ENCODE peak calls at places on chromosomes 2 and 18, in five cellular contexts. One of them, this sample, is unnamed.
A peak's percentile ranks its signal among the peaks of the same experiment; 100 is the strongest.

GRCh38 chr2:179255129-179255528 is 9.5 kb downstream of the SESTD1 start:
- DNase-seq in IMR-90: no peak
- DNase-seq in body of pancreas: no peak
- DNase-seq in mucosa of descending colon: no peak
- DNase-seq in AG10803: no peak
- DNase-seq in this sample: no peak

GRCh38 chr2:235009081-235009480 is 57.3 kb downstream of the SH3BP4 start:
- DNase-seq in IMR-90: no peak
- DNase-seq in body of pancreas: no peak
- DNase-seq in mucosa of descending colon: no peak
- DNase-seq in AG10803: no peak
- DNase-seq in this sample: no peak

GRCh38 chr2:190466819-190467444 is 58.8 kb downstream of the MFSD6 start:
- DNase-seq in IMR-90: peak; percentile 25
- DNase-seq in body of pancreas: no peak
- DNase-seq in mucosa of descending colon: no peak
- DNase-seq in AG10803: no peak
- DNase-seq in this sample: no peak

GRCh38 chr2:23753291-23754006 is 173.5 kb downstream of the ATAD2B start:
- DNase-seq in IMR-90: peak; percentile 58
- DNase-seq in body of pancreas: no peak
- DNase-seq in mucosa of descending colon: no peak
- DNase-seq in AG10803: no peak
- DNase-seq in this sample: no peak

GRCh38 chr2:57720728-57721627 is 325.6 kb upstream of the VRK2 start:
- DNase-seq in IMR-90: peak; percentile 52
- DNase-seq in body of pancreas: peak; percentile 22
- DNase-seq in mucosa of descending colon: peak; percentile 23
- DNase-seq in AG10803: peak; percentile 64
- DNase-seq in this sample: peak; percentile 82

GRCh38 chr18:4285525-4285924 is 169.6 kb downstream of the DLGAP1 start:
- DNase-seq in IMR-90: no peak
- DNase-seq in body of pancreas: no peak
- DNase-seq in mucosa of descending colon: no peak
- DNase-seq in AG10803: no peak
- DNase-seq in this sample: no peak

GRCh38 chr18:57801379-57802165 is 1.5 kb downstream of the ATP8B1 start:
- DNase-seq in IMR-90: no peak
- DNase-seq in body of pancreas: peak; percentile 43
- DNase-seq in mucosa of descending colon: peak; percentile 54
- DNase-seq in AG10803: no peak
- DNase-seq in this sample: no peak

GRCh38 chr18:26480897-26481795 is 67.2 kb downstream of the KCTD1 start:
- DNase-seq in IMR-90: peak; percentile 96
- DNase-seq in body of pancreas: no peak
- DNase-seq in mucosa of descending colon: no peak
- DNase-seq in AG10803: peak; percentile 94
- DNase-seq in this sample: peak; percentile 94

GRCh38 chr2:45823723-45824206 is 172.3 kb downstream of the PRKCE start:
- DNase-seq in IMR-90: no peak
- DNase-seq in body of pancreas: peak; percentile 97
- DNase-seq in mucosa of descending colon: no peak
- DNase-seq in AG10803: peak; percentile 53
- DNase-seq in this sample: no peak

GRCh38 chr2:217960351-217960750 is 42.4 kb downstream of the TNS1 start:
- DNase-seq in IMR-90: no peak
- DNase-seq in body of pancreas: no peak
- DNase-seq in mucosa of descending colon: no peak
- DNase-seq in AG10803: no peak
- DNase-seq in this sample: no peak

GRCh38 chr2:29209551-29209950 is 94.3 kb downstream of the CLIP4 start:
- DNase-seq in IMR-90: no peak
- DNase-seq in body of pancreas: no peak
- DNase-seq in mucosa of descending colon: no peak
- DNase-seq in AG10803: no peak
- DNase-seq in this sample: no peak

GRCh38 chr2:110903548-110903947 is 171.2 kb downstream of the ACOXL start:
- DNase-seq in IMR-90: no peak
- DNase-seq in body of pancreas: no peak
- DNase-seq in mucosa of descending colon: peak; percentile 87
- DNase-seq in AG10803: no peak
- DNase-seq in this sample: no peak

GRCh38 chr18:37588289-37588688 is 22.7 kb upstream of the CELF4 start:
- DNase-seq in IMR-90: no peak
- DNase-seq in body of pancreas: no peak
- DNase-seq in mucosa of descending colon: no peak
- DNase-seq in AG10803: no peak
- DNase-seq in this sample: no peak

GRCh38 chr2:225354281-225354774 is 45.2 kb upstream of the NYAP2 start:
- DNase-seq in IMR-90: peak; percentile 32
- DNase-seq in body of pancreas: no peak
- DNase-seq in mucosa of descending colon: no peak
- DNase-seq in AG10803: peak; percentile 49
- DNase-seq in this sample: no peak

GRCh38 chr2:65434592-65435241 is 2.3 kb upstream of the SPRED2 start:
- DNase-seq in IMR-90: no peak
- DNase-seq in body of pancreas: no peak
- DNase-seq in mucosa of descending colon: no peak
- DNase-seq in AG10803: no peak
- DNase-seq in this sample: no peak

GRCh38 chr2:218168635-218169462 is 2.1 kb upstream of the CXCR1 start:
- DNase-seq in IMR-90: peak; percentile 18
- DNase-seq in body of pancreas: peak; percentile 56
- DNase-seq in mucosa of descending colon: peak; percentile 84
- DNase-seq in AG10803: peak; percentile 9
- DNase-seq in this sample: peak; percentile 55

GRCh38 chr18:62357079-62357719 is 32.1 kb downstream of the TNFRSF11A start:
- DNase-seq in IMR-90: no peak
- DNase-seq in body of pancreas: no peak
- DNase-seq in mucosa of descending colon: no peak
- DNase-seq in AG10803: no peak
- DNase-seq in this sample: no peak

GRCh38 chr2:239441261-239441701 is 40.5 kb upstream of the HDAC4 start:
- DNase-seq in IMR-90: no peak
- DNase-seq in body of pancreas: no peak
- DNase-seq in mucosa of descending colon: peak; percentile 24
- DNase-seq in AG10803: no peak
- DNase-seq in this sample: no peak

GRCh38 chr2:143158500-143159262 is 29.5 kb downstream of the ARHGAP15 start:
- DNase-seq in IMR-90: no peak
- DNase-seq in body of pancreas: no peak
- DNase-seq in mucosa of descending colon: no peak
- DNase-seq in AG10803: no peak
- DNase-seq in this sample: no peak
- H3K4me3 ChIP-seq in IMR-90: no peak overlapping the region
- H3K4me3 ChIP-seq in body of pancreas: no peak overlapping the region
- H3K4me3 ChIP-seq in mucosa of descending colon: no peak overlapping the region
- H3K4me3 ChIP-seq in AG10803: no peak overlapping the region
- H3K4me3 ChIP-seq in this sample: no peak overlapping the region

DNA sequence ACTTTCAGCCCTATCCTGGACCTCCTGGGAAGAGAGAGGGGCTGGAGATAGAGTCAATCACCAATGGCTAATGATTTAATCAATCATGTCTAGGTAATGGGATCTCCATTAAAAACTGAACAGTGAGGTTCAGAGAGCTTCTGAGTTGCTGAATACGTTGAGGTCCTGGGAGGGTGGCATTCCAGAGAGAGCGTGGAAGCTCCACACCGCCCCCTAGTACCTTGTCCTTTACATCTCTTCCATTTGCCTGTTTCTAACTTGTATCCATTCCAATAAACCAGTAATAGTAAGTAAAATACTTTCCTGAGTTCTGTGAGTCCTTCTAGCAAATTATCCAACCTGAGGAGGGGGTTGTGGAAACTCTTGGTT is 101.7 kb downstream of the B3GNT2 start:
- DNase-seq in IMR-90: no peak
- DNase-seq in body of pancreas: peak; percentile 71
- DNase-seq in mucosa of descending colon: no peak
- DNase-seq in AG10803: no peak
- DNase-seq in this sample: peak; percentile 38
- TF ChIP-seq CTCF in IMR-90: peak; percentile 28
- TF ChIP-seq CTCF in body of pancreas: peak; percentile 30
- TF ChIP-seq CTCF in mucosa of descending colon: no peak
- TF ChIP-seq CTCF in AG10803: peak; percentile 16
- TF ChIP-seq CTCF in this sample: peak; percentile 26

GRCh38 chr2:161246301-161246700 is 61.9 kb upstream of the PSMD14 start:
- DNase-seq in IMR-90: no peak
- DNase-seq in body of pancreas: no peak
- DNase-seq in mucosa of descending colon: no peak
- DNase-seq in AG10803: no peak
- DNase-seq in this sample: no peak
- H3K4me3 ChIP-seq in IMR-90: no peak overlapping the region
- H3K4me3 ChIP-seq in body of pancreas: no peak overlapping the region
- H3K4me3 ChIP-seq in mucosa of descending colon: no peak overlapping the region
- H3K4me3 ChIP-seq in AG10803: no peak overlapping the region
- H3K4me3 ChIP-seq in this sample: no peak overlapping the region

DNA sequence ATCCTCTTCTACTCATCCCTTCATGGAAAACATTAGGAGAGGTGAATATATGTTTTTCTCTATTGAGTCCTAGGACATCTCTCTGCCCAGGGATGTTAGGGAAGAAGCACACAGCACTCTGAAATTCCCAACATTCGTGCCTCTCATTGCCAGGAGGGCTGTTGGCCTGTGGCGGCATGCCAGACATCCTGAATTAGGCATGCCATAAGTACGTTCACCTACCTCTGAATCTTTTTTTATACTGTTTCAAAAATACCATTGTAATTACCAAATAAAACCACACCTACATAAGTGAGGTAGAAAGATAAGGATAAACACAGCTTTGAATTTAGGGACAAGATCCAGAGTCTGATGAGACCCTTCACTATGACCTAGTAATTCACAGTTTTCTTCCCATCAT is 66.4 kb upstream of the STAM2 start:
- DNase-seq in IMR-90: no peak
- DNase-seq in body of pancreas: no peak
- DNase-seq in mucosa of descending colon: no peak
- DNase-seq in AG10803: no peak
- DNase-seq in this sample: no peak
- TF ChIP-seq CTCF in IMR-90: no peak
- TF ChIP-seq CTCF in body of pancreas: no peak
- TF ChIP-seq CTCF in mucosa of descending colon: no peak
- TF ChIP-seq CTCF in AG10803: no peak
- TF ChIP-seq CTCF in this sample: no peak

GRCh38 chr2:176161817-176162626 is 4.9 kb downstream of the HOXD3 start:
- DNase-seq in IMR-90: peak; percentile 12
- DNase-seq in body of pancreas: no peak
- DNase-seq in mucosa of descending colon: no peak
- DNase-seq in AG10803: peak; percentile 74
- DNase-seq in this sample: peak; percentile 14

GRCh38 chr2:176158855-176159677 is 2.0 kb downstream of the HOXD3 start:
- DNase-seq in IMR-90: no peak
- DNase-seq in body of pancreas: no peak
- DNase-seq in mucosa of descending colon: no peak
- DNase-seq in AG10803: no peak
- DNase-seq in this sample: no peak

GRCh38 chr2:176161041-176161785 is 4.1 kb downstream of the HOXD3 start:
- DNase-seq in IMR-90: no peak
- DNase-seq in body of pancreas: no peak
- DNase-seq in mucosa of descending colon: no peak
- DNase-seq in AG10803: no peak
- DNase-seq in this sample: no peak

GRCh38 chr2:176159678-176160250 is 2.7 kb downstream of the HOXD3 start:
- DNase-seq in IMR-90: no peak
- DNase-seq in body of pancreas: no peak
- DNase-seq in mucosa of descending colon: no peak
- DNase-seq in AG10803: no peak
- DNase-seq in this sample: no peak

GRCh38 chr2:176160251-176161040 is 3.3 kb downstream of the HOXD3 start:
- DNase-seq in IMR-90: no peak
- DNase-seq in body of pancreas: no peak
- DNase-seq in mucosa of descending colon: no peak
- DNase-seq in AG10803: no peak
- DNase-seq in this sample: no peak
- H3K4me3 ChIP-seq in IMR-90: no peak overlapping the region
- H3K4me3 ChIP-seq in body of pancreas: no peak overlapping the region
- H3K4me3 ChIP-seq in mucosa of descending colon: no peak overlapping the region
- H3K4me3 ChIP-seq in AG10803: no peak overlapping the region
- H3K4me3 ChIP-seq in this sample: no peak overlapping the region

DNA sequence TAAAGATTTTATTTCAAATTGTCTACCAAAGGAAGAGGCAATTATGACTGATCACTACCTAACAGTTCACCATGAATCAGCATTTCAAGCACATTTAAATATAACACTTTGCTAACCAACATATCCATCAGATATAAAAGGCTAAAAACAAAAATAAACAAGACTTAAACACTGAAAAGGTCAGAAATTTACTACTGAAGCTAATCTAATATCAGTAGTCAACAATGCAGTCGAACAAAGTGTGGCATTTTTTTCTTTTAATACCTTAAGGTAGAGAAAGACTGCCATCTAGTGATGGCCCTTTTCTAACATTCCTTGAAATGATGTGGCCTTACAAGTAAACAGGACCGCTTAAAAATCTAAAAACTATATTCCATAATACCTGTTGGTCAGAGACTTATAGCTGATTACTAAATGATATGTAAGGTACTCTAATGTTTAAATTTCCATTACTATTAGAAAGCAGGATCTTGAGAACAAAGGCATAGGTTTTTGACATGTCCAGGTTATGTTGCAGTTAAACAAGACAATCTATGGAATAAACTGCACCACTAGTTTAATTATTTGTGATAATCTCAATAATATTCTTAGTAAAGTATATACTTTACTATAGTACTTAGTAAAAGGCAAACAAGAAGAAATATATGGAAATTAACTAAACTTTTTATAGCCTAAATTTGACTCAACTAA is 80.0 kb downstream of the EXOC6B start:
- DNase-seq in IMR-90: peak; percentile 78
- DNase-seq in body of pancreas: peak; percentile 17
- DNase-seq in mucosa of descending colon: peak; percentile 50
- DNase-seq in AG10803: peak; percentile 73
- DNase-seq in this sample: peak; percentile 86
- TF ChIP-seq CTCF in IMR-90: peak; percentile 79
- TF ChIP-seq CTCF in body of pancreas: peak; percentile 58
- TF ChIP-seq CTCF in mucosa of descending colon: peak; percentile 28
- TF ChIP-seq CTCF in AG10803: peak; percentile 82
- TF ChIP-seq CTCF in this sample: peak; percentile 60

GRCh38 chr18:31492671-31493070 is 5.3 kb upstream of the DSG2 start:
- DNase-seq in IMR-90: no peak
- DNase-seq in body of pancreas: no peak
- DNase-seq in mucosa of descending colon: no peak
- DNase-seq in AG10803: no peak
- DNase-seq in this sample: no peak

GRCh38 chr18:31489311-31489710 is 8.7 kb upstream of the DSG2 start:
- DNase-seq in IMR-90: no peak
- DNase-seq in body of pancreas: no peak
- DNase-seq in mucosa of descending colon: no peak
- DNase-seq in AG10803: no peak
- DNase-seq in this sample: no peak

GRCh38 chr18:31491586-31491985 is 6.4 kb upstream of the DSG2 start:
- DNase-seq in IMR-90: no peak
- DNase-seq in body of pancreas: no peak
- DNase-seq in mucosa of descending colon: no peak
- DNase-seq in AG10803: no peak
- DNase-seq in this sample: no peak

GRCh38 chr18:31490387-31490786 is 7.6 kb upstream of the DSG2 start:
- DNase-seq in IMR-90: no peak
- DNase-seq in body of pancreas: no peak
- DNase-seq in mucosa of descending colon: no peak
- DNase-seq in AG10803: no peak
- DNase-seq in this sample: no peak

GRCh38 chr18:31490838-31491237 is 7.1 kb upstream of the DSG2 start:
- DNase-seq in IMR-90: no peak
- DNase-seq in body of pancreas: no peak
- DNase-seq in mucosa of descending colon: no peak
- DNase-seq in AG10803: no peak
- DNase-seq in this sample: no peak
- H3K4me3 ChIP-seq in IMR-90: no peak overlapping the region
- H3K4me3 ChIP-seq in body of pancreas: no peak overlapping the region
- H3K4me3 ChIP-seq in mucosa of descending colon: no peak overlapping the region
- H3K4me3 ChIP-seq in AG10803: no peak overlapping the region
- H3K4me3 ChIP-seq in this sample: no peak overlapping the region

This sample was measured in cardiac fibroblast.